ENCODE peak calls at places on chromosomes 13 and 19, in six cellular contexts. M, X, I, V, P and D are unnamed samples.

GRCh38 chr13:105952233-105952767 is 583.2 kb downstream of the EFNB2 start:
- DNase-seq in P (no peak), X (no peak), V (no peak), M (no peak), I (no peak), D (no peak)

GRCh38 chr13:110984798-110985197 is 69.9 kb upstream of the ANKRD10 start:
- DNase-seq in X (no peak), V (no peak), P (no peak), I (no peak), M (no peak), D (no peak)

GRCh38 chr19:36108684-36109083 is 2.3 kb upstream of the OVOL3 start:
- DNase-seq in X (no peak), P (no peak), V (no peak), I (no peak), M (no peak), D (no peak)

GRCh38 chr13:92941167-92941566 is 285.4 kb upstream of the GPC6 start:
- DNase-seq in P (peak; percentile 71), X (no peak), I (no peak), M (no peak), V (no peak), D (no peak)

GRCh38 chr19:8306235-8307054 is 1.7 kb downstream of the CD320 start:
- DNase-seq in P (no peak), M (no peak), X (no peak), V (peak; percentile 3), I (no peak), D (peak; percentile 11)

GRCh38 chr13:61913183-61913582 is 497.5 kb upstream of the PCDH20 start:
- DNase-seq in V (no peak), I (no peak), M (no peak), P (peak; percentile 10), X (no peak), D (no peak)

GRCh38 chr13:77429320-77430142 is 102.6 kb upstream of the MYCBP2 start:
- DNase-seq in I (peak; percentile 3), M (peak; percentile 93), P (peak; percentile 71), X (no peak), V (peak; percentile 53), D (no peak)

GRCh38 chr13:23658929-23659541 is 88.8 kb downstream of the TNFRSF19 start:
- DNase-seq in P (no peak), X (no peak), I (no peak), V (no peak), M (no peak), D (no peak)

GRCh38 chr19:48619692-48620565 is 623 bp downstream of the SPHK2 start:
- DNase-seq in V (no peak), M (no peak), X (no peak), I (no peak), P (no peak), D (no peak)

GRCh38 chr13:64130600-64130999 is 2715.0 kb upstream of the PCDH20 start:
- DNase-seq in P (no peak), M (no peak), V (no peak), X (no peak), I (no peak), D (no peak)

GRCh38 chr13:63299995-63300394 is 1884.3 kb upstream of the PCDH20 start:
- DNase-seq in P (no peak), M (no peak), I (no peak), X (no peak), V (no peak), D (no peak)

GRCh38 chr19:17648097-17648660 is 40.0 kb downstream of the UNC13A start:
- DNase-seq in X (no peak), I (no peak), P (no peak), V (no peak), M (no peak), D (peak; percentile 65)

GRCh38 chr13:34808649-34809048 is 133.4 kb upstream of the NBEA start:
- DNase-seq in V (no peak), I (no peak), P (no peak), X (no peak), M (no peak), D (no peak)

GRCh38 chr13:29195459-29195858 is 375.3 kb downstream of the MTUS2 start:
- DNase-seq in X (no peak), M (no peak), I (no peak), V (no peak), P (no peak), D (no peak)

GRCh38 chr13:111396457-111396856 is 76.0 kb downstream of the TEX29 start:
- DNase-seq in M (no peak), P (no peak), V (no peak), I (no peak), X (no peak), D (no peak)

GRCh38 chr19:15466851-15467733 is 2.7 kb upstream of the RASAL3 start:
- DNase-seq in M (peak; percentile 97), X (no peak), P (peak; percentile 67), V (no peak), I (no peak), D (no peak)

GRCh38 chr19:18117692-18118378 is 20.3 kb downstream of the MAST3 start:
- DNase-seq in P (peak; percentile 41), I (peak; percentile 54), M (no peak), X (peak; percentile 80), V (peak; percentile 75), D (peak; percentile 97)

GRCh38 chr19:54209748-54210494 is 9.3 kb downstream of the RPS9 start:
- DNase-seq in V (peak; percentile 94), I (peak; percentile 92), M (no peak), X (peak; percentile 49), P (peak; percentile 96), D (peak; percentile 88)

GRCh38 chr13:97283888-97284287 is 61.8 kb downstream of the MBNL2 start:
- DNase-seq in P (no peak), M (no peak), X (no peak), V (no peak), I (no peak), D (no peak)
- H3K4me1 ChIP-seq in P (peaks cover 26% of the 10 kb centered on the region), M (peaks cover 3% of the 10 kb centered on the region), X (peaks cover 6% of the 10 kb centered on the region), V (peaks cover 11% of the 10 kb centered on the region), I (peaks cover 45% of the 10 kb centered on the region), D (no peaks in the 10 kb centered on the region)

DNA sequence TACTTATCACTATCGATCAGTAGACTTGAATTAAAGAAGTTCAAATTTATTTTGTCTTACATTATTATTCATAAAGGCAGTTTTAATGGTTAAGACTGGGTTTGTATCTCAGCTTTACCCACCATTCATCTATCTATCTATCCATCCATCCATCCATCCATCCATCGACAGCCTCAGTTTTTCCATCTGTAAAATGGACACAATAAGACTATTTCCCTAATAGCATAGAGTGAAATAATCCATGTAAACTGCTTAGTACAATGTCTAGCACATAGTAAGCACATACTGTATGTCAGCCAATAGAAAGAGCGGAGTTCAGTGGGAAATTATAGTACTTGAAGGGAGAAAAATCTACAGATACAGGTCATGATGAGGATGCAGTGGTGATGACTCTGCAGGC is 37.3 kb upstream of the TM9SF2 start:
- DNase-seq in P (no peak), V (no peak), M (no peak), I (no peak), X (no peak), D (no peak)
- H3K4me3 ChIP-seq in P (no peak overlapping the region), V (no peak overlapping the region), M (no peak overlapping the region), I (no peak overlapping the region), X (no peak overlapping the region), D (no peak overlapping the region)

GRCh38 chr19:40605201-40605971 is 4.2 kb downstream of the LTBP4 start:
- DNase-seq in P (peak; percentile 51), X (peak; percentile 96), M (peak; percentile 48), I (peak; percentile 95), V (peak; percentile 77), D (peak; percentile 93)

GRCh38 chr19:40603719-40604646 is 2.8 kb downstream of the LTBP4 start:
- DNase-seq in P (peak; percentile 87), X (peak; percentile 99), M (peak; percentile 88), V (peak; percentile 98), I (peak; percentile 97), D (peak; percentile 99)

GRCh38 chr19:40603071-40603718 is 2.0 kb downstream of the LTBP4 start:
- DNase-seq in M (no peak), X (peak; percentile 51), V (no peak), I (peak; percentile 45), P (peak; percentile 57), D (no peak)

GRCh38 chr19:40607311-40607871 is 6.2 kb downstream of the LTBP4 start:
- DNase-seq in X (no peak), P (no peak), I (no peak), V (no peak), M (no peak), D (peak; percentile 78)

DNA sequence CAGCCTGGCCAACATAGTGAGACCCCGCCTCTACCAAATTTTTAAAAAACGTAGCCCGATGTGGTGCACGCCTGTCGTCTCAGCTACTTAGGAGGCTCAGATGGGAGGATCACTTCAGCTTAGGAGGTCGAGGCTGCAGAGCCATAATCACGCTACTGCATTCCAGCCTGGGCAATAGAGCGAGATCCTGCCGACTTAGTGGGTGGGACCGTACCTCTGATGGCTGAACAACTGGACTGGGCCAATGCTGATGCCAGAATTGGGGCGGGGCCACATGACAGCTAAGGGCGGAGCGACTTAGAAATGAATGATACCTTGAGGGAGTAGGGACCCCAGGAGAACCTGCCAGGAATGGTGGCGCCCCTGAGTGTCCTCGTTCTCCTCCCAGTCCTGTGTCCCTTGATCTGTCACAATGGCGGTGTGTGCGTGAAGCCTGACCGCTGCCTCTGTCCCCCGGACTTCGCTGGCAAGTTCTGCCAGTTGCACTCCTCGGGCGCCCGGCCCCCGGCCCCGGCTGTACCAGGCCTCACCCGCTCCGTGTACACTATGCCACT is 3.6 kb downstream of the LTBP4 start:
- DNase-seq in X (peak; percentile 83), V (no peak), I (peak; percentile 41), M (no peak), P (no peak), D (no peak)
- H3K27ac ChIP-seq in X (no peak overlapping the region), V (peak overlapping the region; percentile 87), I (peak overlapping the region; percentile 50), M (no peak overlapping the region), P (no peak overlapping the region), D (peak overlapping the region; percentile 67)

GRCh38 chr13:40236566-40237168 is 429.8 kb downstream of the FOXO1 start:
- DNase-seq in I (no peak), M (no peak), V (peak; percentile 28), P (no peak), X (no peak), D (no peak)
- H3K4me1 ChIP-seq in I (peaks cover 43% of the 10 kb centered on the region), M (no peaks in the 10 kb centered on the region), V (no peaks in the 10 kb centered on the region), P (no peaks in the 10 kb centered on the region), X (peaks cover 5% of the 10 kb centered on the region), D (no peaks in the 10 kb centered on the region)

GRCh38 chr13:45615501-45616101 is at the start of gene ERICH6B:
- DNase-seq in I (no peak), V (no peak), P (no peak), X (no peak), M (no peak), D (peak; percentile 21)
- H3K4me3 ChIP-seq in I (no peak within 1 kb of the TSS), V (no peak within 1 kb of the TSS), P (no peak within 1 kb of the TSS), X (peak within 1 kb of the TSS; percentile 37), M (no peak within 1 kb of the TSS), D (no peak within 1 kb of the TSS)

GRCh38 chr19:12202250-12202649 is 39.4 kb downstream of the ZNF136 start:
- DNase-seq in I (no peak), V (peak; percentile 12), P (no peak), X (peak; percentile 17), M (no peak), D (peak; percentile 36)
- H3K27ac ChIP-seq in I (no peak overlapping the region), V (no peak overlapping the region), P (no peak overlapping the region), X (no peak overlapping the region), M (no peak overlapping the region), D (no peak overlapping the region)